ENCODE peak calls at places on chromosomes 2 and 18, in four cellular contexts. H, J, N and Z are unnamed samples. For H3K4me1, the result is how much of the 10 kb centered on the place peaks cover.

GRCh38 chr2:73984922-73985317 is 210 bp downstream of the TET3 start:
- DNase-seq in H (no peak), J (peak), N (peak), Z (peak)

GRCh38 chr2:101290711-101291110 is 17.8 kb downstream of the RNF149 start:
- DNase-seq in H (no peak), J (no peak), N (no peak), Z (no peak)

GRCh38 chr2:25558262-25558661 is 115.1 kb downstream of the DTNB start:
- DNase-seq in J (no peak), H (no peak), N (no peak), Z (no peak)

GRCh38 chr2:108579631-108580030 is 45.4 kb downstream of the LIMS1 start:
- DNase-seq in N (no peak), H (no peak), J (no peak), Z (no peak)

GRCh38 chr2:24204505-24204904 is 29.7 kb downstream of the FAM228A start:
- DNase-seq in H (no peak), N (no peak), J (no peak), Z (peak)

GRCh38 chr2:128520787-128521186 is 202.1 kb upstream of the HS6ST1 start:
- DNase-seq in J (no peak), N (no peak), H (no peak), Z (no peak)

GRCh38 chr2:176997074-176997791 is 215.4 kb upstream of the HNRNPA3 start:
- DNase-seq in J (peak), N (no peak), H (no peak), Z (no peak)

GRCh38 chr2:136874258-136874657 is 108.9 kb downstream of the THSD7B start:
- DNase-seq in H (no peak), J (no peak), N (no peak), Z (no peak)

GRCh38 chr18:63975632-63976031 is 5.8 kb downstream of the SERPINB8 start:
- DNase-seq in H (no peak), N (no peak), J (no peak), Z (no peak)

GRCh38 chr2:130785466-130786055 is 30.2 kb downstream of the AMER3 start:
- DNase-seq in J (no peak), H (no peak), N (no peak), Z (no peak)

GRCh38 chr2:45177870-45178269 is 168.6 kb upstream of the SIX2 start:
- DNase-seq in N (no peak), J (no peak), H (no peak), Z (no peak)

GRCh38 chr18:37282386-37283037 is 283.1 kb downstream of the CELF4 start:
- DNase-seq in N (no peak), J (no peak), H (no peak), Z (no peak)

GRCh38 chr18:48894266-48894600 is 56.5 kb downstream of the SMAD7 start:
- DNase-seq in H (no peak), N (peak), J (no peak), Z (no peak)

GRCh38 chr2:9640403-9641104 is 9.8 kb upstream of the YWHAQ start:
- DNase-seq in J (no peak), N (no peak), H (no peak), Z (no peak)

GRCh38 chr2:242031481-242032019 is 162.0 kb downstream of the RTP5 start:
- DNase-seq in H (no peak), N (peak), J (no peak), Z (peak)

GRCh38 chr2:73156539-73157124 is 43.9 kb upstream of the RAB11FIP5 start:
- DNase-seq in N (peak), J (peak), H (peak), Z (peak)

GRCh38 chr18:59748628-59749360 is 51.6 kb upstream of the CCBE1 start:
- DNase-seq in N (no peak), H (no peak), J (no peak), Z (no peak)

GRCh38 chr2:223090540-223091235 is 38.7 kb downstream of the KCNE4 start:
- DNase-seq in H (peak), N (no peak), J (no peak), Z (no peak)

GRCh38 chr2:18814387-18814786 is 225.0 kb upstream of the NT5C1B start:
- DNase-seq in N (no peak), H (no peak), J (no peak), Z (no peak)

GRCh38 chr2:26076001-26076587 is 42.2 kb downstream of the RAB10 start:
- DNase-seq in N (no peak), J (no peak), H (no peak), Z (no peak)

GRCh38 chr18:23238152-23238531 is 102.9 kb downstream of the CABLES1 start:
- DNase-seq in H (no peak), J (peak), N (peak), Z (peak)

GRCh38 chr2:205721057-205721767 is 38.9 kb downstream of the NRP2 start:
- DNase-seq in J (no peak), N (no peak), H (no peak), Z (no peak)

GRCh38 chr2:33144243-33144642 is 197.5 kb downstream of the LTBP1 start:
- DNase-seq in N (no peak), J (no peak), H (no peak), Z (no peak)

GRCh38 chr2:42879116-42879705 is 86.8 kb upstream of the HAAO start:
- DNase-seq in N (no peak), H (no peak), J (no peak), Z (no peak)

GRCh38 chr2:2399390-2399789 is 68.3 kb upstream of the MYT1L start:
- DNase-seq in H (peak), N (no peak), J (no peak), Z (peak)

GRCh38 chr2:174577967-174578589 is 19.5 kb downstream of the WIPF1 start:
- DNase-seq in N (no peak), H (no peak), J (no peak), Z (no peak)

GRCh38 chr2:110816404-110817365 is 84.3 kb downstream of the ACOXL start:
- DNase-seq in N (no peak), J (no peak), H (no peak), Z (no peak)

GRCh38 chr18:74949611-74950010 is 259.3 kb downstream of the PTGR3 start:
- DNase-seq in N (no peak), H (peak), J (no peak), Z (no peak)

DNA sequence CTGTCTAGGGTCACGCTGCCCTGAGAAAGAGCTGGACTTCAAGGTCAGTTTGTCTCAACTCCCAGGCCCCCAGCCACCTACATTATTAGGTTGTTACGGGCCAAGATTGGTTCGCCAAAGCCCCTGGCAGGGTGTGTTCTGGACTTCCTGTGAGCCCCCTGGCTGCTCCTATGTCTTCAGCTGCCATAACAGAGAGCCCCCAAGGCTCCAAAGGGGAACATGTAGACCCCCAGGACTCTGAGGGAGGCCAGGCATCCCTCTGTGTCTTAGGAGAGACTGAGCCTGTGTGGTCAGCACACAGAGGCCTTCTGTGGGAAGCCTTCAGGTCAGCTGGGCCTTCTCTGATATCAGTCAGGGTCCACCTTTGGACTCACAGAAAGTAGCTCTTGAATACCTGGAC is 58.3 kb downstream of the INHBB start:
- DNase-seq in N (no peak), H (no peak), J (no peak), Z (no peak)
- H3K4me1 ChIP-seq in N (under half), H (under half), J (under half), Z (under half)

GRCh38 chr2:172426635-172427255 is 641 bp upstream of the ITGA6 start:
- DNase-seq in N (no peak), J (no peak), H (no peak), Z (no peak)

GRCh38 chr2:172429351-172429968 is 2.1 kb downstream of the ITGA6 start:
- DNase-seq in J (no peak), H (no peak), N (no peak), Z (no peak)

GRCh38 chr2:172428841-172429173 is 1.4 kb downstream of the ITGA6 start:
- DNase-seq in N (no peak), J (no peak), H (no peak), Z (no peak)

GRCh38 chr2:172427990-172428840 is 829 bp downstream of the ITGA6 start:
- DNase-seq in H (no peak), N (no peak), J (peak), Z (peak)

DNA sequence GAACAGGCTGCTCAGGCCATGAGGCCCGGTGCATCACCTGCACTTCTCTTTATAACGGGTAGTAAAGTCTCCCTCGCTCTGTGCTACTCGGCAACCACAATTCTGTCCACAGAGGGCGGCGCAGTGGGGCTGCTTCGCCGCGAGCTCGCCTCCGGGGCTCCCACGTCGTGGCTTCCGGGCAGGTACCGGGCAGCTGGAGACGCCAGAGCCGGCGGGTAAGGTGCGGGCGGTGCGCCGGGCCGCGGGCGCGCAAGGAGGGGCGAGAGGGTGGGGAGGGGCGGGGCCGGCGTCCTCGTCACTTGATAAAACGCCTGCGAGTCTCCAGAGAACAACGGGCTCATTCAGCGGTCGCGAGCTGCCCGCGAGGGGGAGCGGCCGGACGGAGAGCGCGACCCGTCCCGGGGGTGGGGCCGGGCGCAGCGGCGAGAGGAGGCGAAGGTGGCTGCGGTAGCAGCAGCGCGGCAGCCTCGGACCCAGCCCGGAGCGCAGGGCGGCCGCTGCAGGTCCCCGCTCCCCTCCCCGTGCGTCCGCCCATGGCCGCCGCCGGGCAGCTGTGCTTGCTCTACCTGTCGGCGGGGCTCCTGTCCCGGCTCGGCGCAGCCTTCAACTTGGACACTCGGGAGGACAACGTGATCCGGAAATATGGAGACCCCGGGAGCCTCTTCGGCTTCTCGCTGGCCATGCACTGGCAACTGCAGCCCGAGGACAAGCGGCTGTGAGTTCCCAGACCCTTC is at the start of gene ITGA6:
- DNase-seq in N (no peak), J (peak), H (no peak), Z (peak)
- TF ChIP-seq POLR2A in N (peak), J (peak), H (no peak), Z (peak)

DNA sequence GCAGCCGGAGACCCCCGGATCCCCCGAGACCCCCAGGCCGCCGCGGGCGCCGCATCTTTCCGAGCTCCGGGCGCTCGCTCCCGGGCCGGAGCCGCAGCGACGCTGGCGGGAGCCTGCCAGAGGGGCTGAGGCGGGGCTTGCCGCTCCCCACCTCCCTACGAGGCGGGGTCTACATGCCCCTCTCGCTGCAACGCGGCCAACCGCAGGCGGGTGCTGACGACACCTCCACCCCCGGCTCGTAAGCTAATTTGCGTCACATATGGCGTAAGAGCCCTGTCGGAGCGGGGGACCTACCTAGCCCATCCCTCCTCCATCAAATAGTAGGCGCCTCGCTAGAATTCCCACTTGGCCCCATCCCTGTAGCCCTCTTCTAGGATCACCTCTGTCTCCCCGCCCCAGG is at the start of gene PTPRN:
- DNase-seq in N (no peak), H (no peak), J (no peak), Z (no peak)
- TF ChIP-seq EP300 in N (no peak), H (no peak), J (no peak), Z (no peak)

GRCh38 chr18:58363767-58364540 is 264.9 kb downstream of the ALPK2 start:
- DNase-seq in N (no peak), J (no peak), H (no peak), Z (no peak)
- H3K4me1 ChIP-seq in N (under half), J (under half), H (under half), Z (under half)

GRCh38 chr2:168247341-168248305 is at the start of gene STK39:
- DNase-seq in H (peak), N (peak), J (peak), Z (peak)

GRCh38 chr2:168245074-168245825 is 2.1 kb downstream of the STK39 start:
- DNase-seq in N (no peak), J (no peak), H (no peak), Z (no peak)

GRCh38 chr2:168244318-168244717 is 3.1 kb downstream of the STK39 start:
- DNase-seq in H (no peak), N (no peak), J (peak), Z (peak)

GRCh38 chr2:168246072-168246482 is 1.3 kb downstream of the STK39 start:
- DNase-seq in N (no peak), J (no peak), H (peak), Z (no peak)

GRCh38 chr2:168246483-168247340 is 683 bp downstream of the STK39 start:
- DNase-seq in J (peak), N (peak), H (peak), Z (peak)
- TF ChIP-seq POLR2A in J (no peak), N (no peak), H (no peak), Z (no peak)

DNA sequence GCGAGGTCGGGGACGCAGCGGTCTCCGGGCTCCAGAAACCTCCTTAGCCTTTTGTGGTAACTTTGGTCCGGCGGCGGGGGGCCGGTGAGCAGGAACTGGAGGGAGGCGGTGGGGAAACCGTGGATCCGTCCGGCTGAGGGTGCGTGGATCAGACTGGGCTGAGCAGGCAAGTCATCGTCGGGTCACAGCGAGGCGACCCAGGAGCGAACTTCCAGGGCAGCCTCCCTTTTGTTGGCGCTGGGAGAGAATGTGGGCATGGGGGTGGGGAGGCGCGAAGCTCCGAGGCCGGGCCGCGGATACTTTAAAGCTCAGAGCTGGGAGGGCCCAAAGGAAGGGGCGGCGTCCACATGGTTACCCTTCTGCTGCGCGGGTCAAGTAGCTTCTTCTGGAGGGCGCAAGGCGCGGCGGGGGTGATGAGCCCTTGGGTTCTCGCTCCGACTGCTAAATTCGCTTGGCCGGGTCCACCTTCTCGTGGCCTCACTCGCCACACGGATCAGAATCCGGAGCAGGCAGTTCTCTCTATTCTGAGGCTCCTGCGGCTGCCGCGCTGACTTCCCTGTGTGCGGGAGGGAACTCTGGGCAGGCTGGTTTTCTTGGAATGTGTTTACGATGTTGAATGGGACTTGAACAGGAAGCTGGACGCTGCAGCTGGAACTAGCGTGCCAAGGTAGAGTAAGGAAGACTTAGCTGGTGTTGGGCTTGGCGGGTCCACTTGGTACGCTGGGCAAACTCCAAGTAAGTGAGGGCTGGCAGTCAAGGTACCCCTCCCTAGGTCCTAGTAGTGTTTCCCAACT is 969 bp downstream of the GULP1 start:
- DNase-seq in J (peak), N (peak), H (no peak), Z (peak)
- TF ChIP-seq EP300 in J (no peak), N (no peak), H (no peak), Z (no peak)

GRCh38 chr2:239308696-239309397 is 92.0 kb downstream of the HDAC4 start:
- DNase-seq in N (peak), H (no peak), J (peak), Z (peak)
- H3K4me1 ChIP-seq in N (under half), H (half or more), J (under half), Z (under half)

GRCh38 chr2:204535356-204535755 is 9.9 kb upstream of the PARD3B start:
- DNase-seq in J (no peak), N (no peak), H (no peak), Z (no peak)

GRCh38 chr2:204535764-204536163 is 9.5 kb upstream of the PARD3B start:
- DNase-seq in J (no peak), H (no peak), N (no peak), Z (no peak)

GRCh38 chr2:204541637-204542036 is 3.6 kb upstream of the PARD3B start:
- DNase-seq in N (no peak), H (no peak), J (no peak), Z (no peak)

GRCh38 chr2:204539010-204539385 is 6.3 kb upstream of the PARD3B start:
- DNase-seq in J (no peak), H (no peak), N (no peak), Z (no peak)

GRCh38 chr2:204538179-204539009 is 6.9 kb upstream of the PARD3B start:
- DNase-seq in J (no peak), H (no peak), N (peak), Z (no peak)
- TF ChIP-seq POLR2A in J (no peak), H (no peak), N (no peak), Z (no peak)